ENCODE peak calls at places on chromosome 17, in four cellular contexts. One of them, this sample, is unnamed. For H4K20me1, the result is how much of the 10 kb centered on the place peaks cover.

GRCh38 chr17:59785091-59785799 is 77.8 kb downstream of the VMP1 start:
- DNase-seq in GM12878: no peak
- DNase-seq in K562: no peak
- DNase-seq in HepG2: peak
- DNase-seq in this sample: peak

GRCh38 chr17:14845562-14846335 is 419.4 kb downstream of the PMP22 start:
- DNase-seq in K562: no peak
- DNase-seq in HepG2: no peak
- DNase-seq in GM12878: no peak
- DNase-seq in this sample: no peak

GRCh38 chr17:22506861-22507260 is 814.5 kb downstream of the KCNJ18 start:
- DNase-seq in HepG2: no peak
- DNase-seq in K562: no peak
- DNase-seq in GM12878: no peak
- DNase-seq in this sample: no peak

GRCh38 chr17:10725262-10725661 is 4.6 kb downstream of the TMEM220 start:
- DNase-seq in HepG2: peak
- DNase-seq in K562: no peak
- DNase-seq in GM12878: no peak
- DNase-seq in this sample: no peak

GRCh38 chr17:37768438-37768837 is 23.6 kb upstream of the HNF1B start:
- DNase-seq in GM12878: no peak
- DNase-seq in K562: no peak
- DNase-seq in HepG2: no peak
- DNase-seq in this sample: no peak

GRCh38 chr17:28544402-28545140 is 7.9 kb downstream of the UNC119 start:
- DNase-seq in HepG2: no peak
- DNase-seq in GM12878: no peak
- DNase-seq in K562: no peak
- DNase-seq in this sample: no peak

GRCh38 chr17:73182616-73183310 is 10.1 kb upstream of the COG1 start:
- DNase-seq in K562: no peak
- DNase-seq in HepG2: peak
- DNase-seq in GM12878: no peak
- DNase-seq in this sample: no peak

GRCh38 chr17:76005263-76006149 is 4.9 kb downstream of the CDK3 start:
- DNase-seq in GM12878: no peak
- DNase-seq in HepG2: peak
- DNase-seq in K562: peak
- DNase-seq in this sample: peak

GRCh38 chr17:72863511-72864175 is 228.8 kb downstream of the SLC39A11 start:
- DNase-seq in K562: no peak
- DNase-seq in GM12878: peak
- DNase-seq in HepG2: no peak
- DNase-seq in this sample: no peak

GRCh38 chr17:57357830-57358426 is 101.6 kb downstream of the MSI2 start:
- DNase-seq in HepG2: no peak
- DNase-seq in K562: no peak
- DNase-seq in GM12878: peak
- DNase-seq in this sample: no peak

GRCh38 chr17:59347975-59348391 is 16.5 kb downstream of the YPEL2 start:
- DNase-seq in HepG2: no peak
- DNase-seq in K562: no peak
- DNase-seq in GM12878: no peak
- DNase-seq in this sample: no peak

GRCh38 chr17:83171661-83172060 is 92.3 kb downstream of the METRNL start:
- DNase-seq in K562: peak
- DNase-seq in GM12878: no peak
- DNase-seq in HepG2: no peak
- DNase-seq in this sample: no peak

GRCh38 chr17:66372182-66372581 is 69.8 kb downstream of the PRKCA start:
- DNase-seq in K562: no peak
- DNase-seq in GM12878: no peak
- DNase-seq in HepG2: no peak
- DNase-seq in this sample: no peak

GRCh38 chr17:1995321-1996242 is 29.6 kb downstream of the RTN4RL1 start:
- DNase-seq in K562: no peak
- DNase-seq in GM12878: no peak
- DNase-seq in HepG2: peak
- DNase-seq in this sample: no peak

GRCh38 chr17:57308543-57309186 is 52.3 kb downstream of the MSI2 start:
- DNase-seq in HepG2: no peak
- DNase-seq in K562: no peak
- DNase-seq in GM12878: no peak
- DNase-seq in this sample: no peak

GRCh38 chr17:50660042-50660886 is 25.6 kb downstream of the ABCC3 start:
- DNase-seq in K562: peak
- DNase-seq in GM12878: no peak
- DNase-seq in HepG2: peak
- DNase-seq in this sample: peak

GRCh38 chr17:36590082-36590481 is 1.6 kb upstream of the DHRS11 start:
- DNase-seq in GM12878: no peak
- DNase-seq in HepG2: no peak
- DNase-seq in K562: peak
- DNase-seq in this sample: no peak

GRCh38 chr17:35160354-35161201 is 13.0 kb downstream of the UNC45B start:
- DNase-seq in K562: no peak
- DNase-seq in GM12878: no peak
- DNase-seq in HepG2: no peak
- DNase-seq in this sample: no peak

GRCh38 chr17:82882715-82883446 is 43.1 kb upstream of the ZNF750 start:
- DNase-seq in K562: no peak
- DNase-seq in GM12878: no peak
- DNase-seq in HepG2: no peak
- DNase-seq in this sample: no peak

GRCh38 chr17:41651625-41652460 is 27.5 kb upstream of the KRT17 start:
- DNase-seq in HepG2: no peak
- DNase-seq in K562: no peak
- DNase-seq in GM12878: no peak
- DNase-seq in this sample: no peak

GRCh38 chr17:45225964-45226530 is 4.4 kb downstream of the FMNL1 start:
- DNase-seq in K562: peak
- DNase-seq in HepG2: no peak
- DNase-seq in GM12878: peak
- DNase-seq in this sample: peak
- TF ChIP-seq MYC in K562: no peak
- TF ChIP-seq MYC in HepG2: peak
- TF ChIP-seq MYC in GM12878: peak
- TF ChIP-seq MYC in this sample: no peak

GRCh38 chr17:27473190-27473747 is 17.0 kb downstream of the KSR1 start:
- DNase-seq in K562: no peak
- DNase-seq in HepG2: no peak
- DNase-seq in GM12878: no peak
- DNase-seq in this sample: no peak

GRCh38 chr17:27475981-27476895 is 20.0 kb downstream of the KSR1 start:
- DNase-seq in HepG2: no peak
- DNase-seq in K562: no peak
- DNase-seq in GM12878: no peak
- DNase-seq in this sample: no peak

GRCh38 chr17:27475070-27475673 is 18.9 kb downstream of the KSR1 start:
- DNase-seq in HepG2: no peak
- DNase-seq in K562: no peak
- DNase-seq in GM12878: no peak
- DNase-seq in this sample: no peak

GRCh38 chr17:27471321-27472269 is 15.3 kb downstream of the KSR1 start:
- DNase-seq in K562: no peak
- DNase-seq in HepG2: no peak
- DNase-seq in GM12878: peak
- DNase-seq in this sample: no peak

DNA sequence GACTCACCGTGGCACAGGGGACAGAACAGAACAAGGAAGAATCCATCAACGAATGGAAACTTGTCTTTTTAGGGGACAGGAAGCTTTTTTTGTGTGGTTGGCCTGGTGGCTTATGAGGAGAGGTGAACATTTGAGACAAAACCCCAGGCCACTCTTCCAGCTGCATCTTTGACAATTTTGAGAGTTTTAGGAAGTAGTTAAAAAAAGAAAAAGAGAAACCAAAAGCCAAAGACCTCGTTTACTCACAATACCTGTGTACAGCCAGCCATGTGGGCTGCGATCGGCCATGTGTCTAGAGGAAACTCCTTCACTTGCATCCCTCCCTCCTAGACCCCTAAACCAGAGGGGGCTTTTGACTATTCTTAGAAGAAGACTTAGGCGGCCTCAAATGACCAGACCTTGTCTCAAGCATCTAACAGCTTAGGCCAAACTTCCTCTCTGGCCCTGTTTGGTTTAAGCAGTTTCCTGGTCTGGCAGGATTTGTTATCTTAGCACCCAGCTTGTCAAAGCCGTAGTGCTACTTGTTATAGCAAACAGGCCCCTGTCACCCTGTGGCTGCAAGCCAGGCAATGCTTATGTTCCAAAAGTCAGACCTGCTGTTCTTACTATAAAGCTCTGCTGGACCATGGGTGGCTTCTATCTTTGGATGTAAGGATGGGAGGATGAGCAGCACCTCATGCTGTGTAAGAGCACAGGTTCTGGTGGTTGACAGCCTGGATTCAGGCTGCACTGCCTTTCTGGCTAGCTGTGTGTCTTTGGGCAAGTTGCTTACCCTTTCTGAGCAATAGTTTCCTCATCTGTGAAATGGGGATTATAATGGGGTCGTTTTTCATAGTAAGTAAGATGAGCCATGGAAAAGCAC is 17.7 kb downstream of the KSR1 start:
- DNase-seq in GM12878: peak
- DNase-seq in K562: peak
- DNase-seq in HepG2: no peak
- DNase-seq in this sample: peak
- TF ChIP-seq POLR2A in GM12878: no peak
- TF ChIP-seq POLR2A in K562: no peak
- TF ChIP-seq POLR2A in HepG2: no peak
- TF ChIP-seq POLR2A in this sample: peak

GRCh38 chr17:40348562-40349476 is 15.7 kb downstream of the GJD3 start:
- DNase-seq in K562: no peak
- DNase-seq in HepG2: no peak
- DNase-seq in GM12878: no peak
- DNase-seq in this sample: no peak
- H4K20me1 ChIP-seq in K562: under half
- H4K20me1 ChIP-seq in HepG2: under half
- H4K20me1 ChIP-seq in GM12878: under half
- H4K20me1 ChIP-seq in this sample: under half

GRCh38 chr17:17032131-17032692 is 10.0 kb upstream of the MPRIP start:
- DNase-seq in GM12878: no peak
- DNase-seq in HepG2: peak
- DNase-seq in K562: no peak
- DNase-seq in this sample: peak
- TF ChIP-seq MYC in GM12878: no peak
- TF ChIP-seq MYC in HepG2: peak
- TF ChIP-seq MYC in K562: no peak
- TF ChIP-seq MYC in this sample: no peak

GRCh38 chr17:4949321-4950074 is 1.2 kb upstream of the PFN1 start:
- DNase-seq in GM12878: no peak
- DNase-seq in HepG2: peak
- DNase-seq in K562: peak
- DNase-seq in this sample: peak

GRCh38 chr17:4948166-4948996 is at the start of gene PFN1:
- DNase-seq in GM12878: peak
- DNase-seq in HepG2: peak
- DNase-seq in K562: peak
- DNase-seq in this sample: peak

GRCh38 chr17:4947411-4948165 is 742 bp downstream of the PFN1 start:
- DNase-seq in K562: peak
- DNase-seq in GM12878: no peak
- DNase-seq in HepG2: peak
- DNase-seq in this sample: peak

GRCh38 chr17:4950075-4950756 is 703 bp upstream of the ENO3 start:
- DNase-seq in HepG2: peak
- DNase-seq in K562: peak
- DNase-seq in GM12878: no peak
- DNase-seq in this sample: peak

GRCh38 chr17:4948997-4949320 is 629 bp upstream of the PFN1 start:
- DNase-seq in GM12878: no peak
- DNase-seq in K562: peak
- DNase-seq in HepG2: peak
- DNase-seq in this sample: peak
- TF ChIP-seq POLR2A in GM12878: no peak
- TF ChIP-seq POLR2A in K562: no peak
- TF ChIP-seq POLR2A in HepG2: peak
- TF ChIP-seq POLR2A in this sample: peak

GRCh38 chr17:80629298-80630028 is 84.8 kb downstream of the RPTOR start:
- DNase-seq in GM12878: no peak
- DNase-seq in K562: no peak
- DNase-seq in HepG2: peak
- DNase-seq in this sample: no peak
- H4K20me1 ChIP-seq in GM12878: under half
- H4K20me1 ChIP-seq in K562: under half
- H4K20me1 ChIP-seq in HepG2: under half
- H4K20me1 ChIP-seq in this sample: under half

This sample was measured in endothelial cell of umbilical vein.